ENCODE peak calls at places on chromosomes 11 and 22, in eight cellular contexts. B is keratinocyte; P is Caki2; Z is GM19239; S is stimulated activated CD4-positive, alpha-beta T cell treated with anti-CD3 and anti-CD28 coated beads, Interleukin-4, amount 100 ng/mL, for 4 hours; W is NCI-H69; D is heart right ventricle; H is putamen. K is an unnamed sample.

GRCh38 chr22:22403771-22404170 is 104.8 kb downstream of the ZNF280B start:
- DNase-seq in B (no peak), P (no peak), Z (no peak), S (no peak), W (peak), D (no peak), H (no peak), K (no peak)

GRCh38 chr22:27310966-27311665 is 490.4 kb downstream of the MN1 start:
- DNase-seq in B (no peak), P (no peak), Z (no peak), S (no peak), W (no peak), D (no peak), H (no peak), K (no peak)

GRCh38 chr11:61297741-61298140 is 2.6 kb upstream of the VWCE start:
- DNase-seq in B (peak), P (peak), Z (no peak), S (no peak), W (no peak), D (peak), H (peak), K (no peak)

GRCh38 chr11:120304526-120304925 is 20.6 kb upstream of the TLCD5 start:
- DNase-seq in B (no peak), P (peak), Z (no peak), S (no peak), W (no peak), D (no peak), H (no peak), K (no peak)

GRCh38 chr11:67373916-67374570 is 645 bp upstream of the CLCF1 start:
- DNase-seq in B (peak), P (peak), Z (peak), S (no peak), W (peak), D (peak), H (no peak), K (peak)

GRCh38 chr11:68892576-68892975 is 11.1 kb downstream of the MRPL21 start:
- DNase-seq in B (no peak), P (no peak), Z (no peak), S (no peak), W (no peak), D (no peak), H (no peak), K (no peak)

GRCh38 chr11:3129181-3129590 is 35.9 kb downstream of the OSBPL5 start:
- DNase-seq in B (no peak), P (no peak), Z (no peak), S (no peak), W (no peak), D (no peak), H (no peak), K (no peak)

GRCh38 chr11:1830500-1831223 is 4.1 kb upstream of the SYT8 start:
- DNase-seq in B (peak), P (peak), Z (no peak), S (no peak), W (peak), D (peak), H (no peak), K (peak)

GRCh38 chr11:134474070-134474860 is 62.2 kb upstream of the B3GAT1 start:
- DNase-seq in B (no peak), P (no peak), Z (no peak), S (no peak), W (no peak), D (no peak), H (no peak), K (peak)

GRCh38 chr11:132220464-132220863 is 850.0 kb downstream of the NTM start:
- DNase-seq in B (no peak), P (no peak), Z (no peak), S (no peak), W (no peak), D (no peak), H (no peak), K (no peak)

GRCh38 chr22:29359469-29359868 is 28.9 kb downstream of the AP1B1 start:
- DNase-seq in B (no peak), P (peak), Z (no peak), S (no peak), W (peak), D (peak), H (no peak), K (no peak)